ENCODE peak calls at places on chromosomes 16 and 17, in five cellular contexts. V is SK-N-SH, I is H1, W is HepG2, O is K562. D is an unnamed sample.

GRCh38 chr16:67872631-67873434 is at the start of gene EDC4:
- DNase-seq in V (peak; percentile 95), O (peak; percentile 94), I (no peak), W (peak; percentile 65), D (no peak)

GRCh38 chr16:66741971-66742396 is 9.4 kb downstream of the DYNC1LI2 start:
- DNase-seq in W (no peak), V (no peak), O (no peak), I (no peak), D (no peak)

GRCh38 chr16:51556694-51557327 is 405.7 kb upstream of the SALL1 start:
- DNase-seq in W (no peak), I (no peak), V (no peak), O (no peak), D (no peak)

GRCh38 chr16:74053310-74053709 is 243.3 kb upstream of the PSMD7 start:
- DNase-seq in V (no peak), W (no peak), I (no peak), O (no peak), D (no peak)

GRCh38 chr16:29877266-29877961 is 14.4 kb upstream of the CDIPT start:
- DNase-seq in O (peak; percentile 97), W (no peak), I (peak; percentile 99), V (peak; percentile 78), D (no peak)

GRCh38 chr17:12522743-12523181 is 142.9 kb upstream of the MYOCD start:
- DNase-seq in V (no peak), W (peak; percentile 29), O (no peak), I (no peak), D (no peak)

GRCh38 chr16:54957403-54957802 is 26.7 kb downstream of the IRX5 start:
- DNase-seq in W (peak; percentile 20), O (peak; percentile 74), I (no peak), V (no peak), D (peak; percentile 18)

GRCh38 chr16:79845734-79846135 is 245.2 kb upstream of the MAF start:
- DNase-seq in W (no peak), O (peak; percentile 65), V (no peak), I (no peak), D (no peak)

GRCh38 chr17:42387663-42388380 is 420 bp downstream of the STAT3 start:
- DNase-seq in W (no peak), V (peak; percentile 26), O (peak; percentile 42), I (no peak), D (no peak)

GRCh38 chr16:54194008-54194731 is 92.4 kb downstream of the IRX3 start:
- DNase-seq in I (no peak), O (no peak), V (no peak), W (no peak), D (no peak)

GRCh38 chr16:56424791-56425438 is 430 bp downstream of the AMFR start:
- DNase-seq in W (no peak), O (peak; percentile 77), V (peak; percentile 77), I (no peak), D (no peak)

GRCh38 chr16:54928016-54928356 is 2.7 kb upstream of the IRX5 start:
- DNase-seq in O (no peak), W (no peak), V (no peak), I (no peak), D (no peak)

GRCh38 chr17:50210249-50211225 is 9.1 kb upstream of the COL1A1 start:
- DNase-seq in O (peak; percentile 76), V (peak; percentile 75), I (peak; percentile 81), W (peak; percentile 77), D (no peak)

GRCh38 chr17:56521439-56522141 is 71.9 kb upstream of the NOG start:
- DNase-seq in I (no peak), W (no peak), O (no peak), V (no peak), D (no peak)

GRCh38 chr17:35257080-35257701 is 14.3 kb downstream of the SLFN5 start:
- DNase-seq in I (no peak), V (no peak), W (peak; percentile 7), O (no peak), D (no peak)

GRCh38 chr17:45740553-45741330 is 43.4 kb upstream of the CRHR1 start:
- DNase-seq in V (peak; percentile 88), I (peak; percentile 53), W (peak; percentile 35), O (peak; percentile 93), D (no peak)

GRCh38 chr17:57032343-57032742 is 52.7 kb upstream of the AKAP1 start:
- DNase-seq in W (no peak), I (no peak), V (no peak), O (no peak), D (no peak)

GRCh38 chr16:9097266-9098219 is 6.1 kb downstream of the HAPSTR1 start:
- DNase-seq in W (no peak), V (no peak), I (no peak), O (no peak), D (no peak)

GRCh38 chr17:17737938-17738894 is 57.0 kb downstream of the RAI1 start:
- DNase-seq in W (no peak), V (peak; percentile 89), O (no peak), I (no peak), D (no peak)

GRCh38 chr16:67364610-67365256 is 28.6 kb downstream of the TPPP3 start:
- DNase-seq in I (no peak), W (no peak), V (no peak), O (no peak), D (no peak)

GRCh38 chr17:50758989-50759544 is 8.3 kb downstream of the ANKRD40CL start:
- DNase-seq in V (no peak), O (no peak), W (no peak), I (no peak), D (no peak)

GRCh38 chr17:38871247-38871991 is 1.6 kb downstream of the LASP1 start:
- DNase-seq in O (peak; percentile 73), V (no peak), I (no peak), W (peak; percentile 98), D (no peak)

GRCh38 chr16:30447512-30448226 is 2.0 kb upstream of the SEPHS2 start:
- DNase-seq in I (no peak), V (no peak), O (no peak), W (peak; percentile 97), D (no peak)

GRCh38 chr16:50207652-50208051 is 54.5 kb downstream of the TENT4B start:
- DNase-seq in V (no peak), I (no peak), W (no peak), O (no peak), D (no peak)

GRCh38 chr17:16818821-16819683 is 129.0 kb downstream of the CCDC144A start:
- DNase-seq in I (no peak), O (peak; percentile 22), W (no peak), V (no peak), D (no peak)

GRCh38 chr17:51850206-51850605 is 308.3 kb downstream of the CA10 start:
- DNase-seq in W (peak; percentile 12), O (no peak), V (no peak), I (no peak), D (no peak)

GRCh38 chr16:3577302-3577752 is at the start of gene NLRC3:
- DNase-seq in W (no peak), V (no peak), I (no peak), O (no peak), D (no peak)

GRCh38 chr16:16867994-16868393 is 489.1 kb downstream of the NPIPA7 start:
- DNase-seq in W (no peak), V (no peak), I (no peak), O (no peak), D (no peak)

GRCh38 chr16:8885674-8886592 is 3.8 kb downstream of the LITAFD start:
- DNase-seq in O (no peak), I (no peak), W (peak; percentile 46), V (peak; percentile 69), D (no peak)

GRCh38 chr16:70161350-70161749 is 12.2 kb upstream of the CLEC18C start:
- DNase-seq in W (no peak), O (no peak), I (no peak), V (no peak), D (no peak)

GRCh38 chr16:19883296-19883951 is 1.2 kb downstream of the GPRC5B start:
- DNase-seq in I (no peak), O (peak; percentile 55), W (no peak), V (peak; percentile 60), D (no peak)

GRCh38 chr16:22322021-22322471 is 24.8 kb downstream of the POLR3E start:
- DNase-seq in V (no peak), O (peak; percentile 17), I (no peak), W (no peak), D (no peak)

GRCh38 chr16:68081796-68082567 is 3.2 kb upstream of the NFATC3 start:
- DNase-seq in O (no peak), I (no peak), V (no peak), W (no peak), D (no peak)

DNA sequence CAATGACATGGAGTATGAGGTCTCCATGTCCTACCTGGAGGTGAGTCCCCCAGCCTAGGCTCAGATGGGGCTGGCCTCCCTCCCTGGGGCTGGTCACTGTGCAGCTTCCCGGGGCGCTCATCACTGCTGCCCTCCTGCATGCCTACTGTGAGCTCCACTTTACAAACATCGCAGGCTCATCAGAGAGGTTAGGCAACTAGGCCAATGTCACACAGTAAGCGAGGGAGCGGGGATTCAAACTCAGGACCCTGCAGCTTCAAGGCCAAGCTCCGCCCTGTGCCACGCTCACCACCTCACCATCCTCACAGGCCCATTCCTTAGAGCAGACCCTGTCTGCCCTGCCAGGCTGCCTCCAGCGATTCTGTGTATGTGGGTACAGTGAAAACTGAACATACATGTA is 17.1 kb downstream of the KIF19 start:
- DNase-seq in I (no peak), O (no peak), V (no peak), W (no peak), D (no peak)
- TF ChIP-seq SIN3A in I (no peak), O (no peak), V (no peak), W (no peak), D (no peak)

DNA sequence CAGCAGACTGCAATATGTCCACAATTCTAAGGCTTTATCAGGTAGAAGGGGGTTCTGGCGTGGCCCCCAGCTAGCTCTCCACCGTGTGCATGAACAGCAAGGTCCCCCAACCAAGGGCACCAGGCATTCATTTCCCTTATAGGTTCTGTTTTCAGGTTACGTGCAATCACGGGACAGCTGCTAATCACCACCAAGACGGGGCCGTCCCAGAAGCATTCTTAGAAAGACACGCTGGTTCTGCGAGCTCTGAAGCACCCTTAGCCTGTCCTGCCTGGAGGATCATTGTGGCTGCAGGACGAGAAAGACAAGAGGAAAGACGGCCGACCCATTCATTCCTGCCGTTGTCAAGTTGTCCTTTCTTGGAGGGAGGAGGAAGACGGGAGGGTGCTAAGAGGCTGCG is 302.9 kb downstream of the SOX9 start:
- DNase-seq in V (no peak), I (no peak), W (no peak), O (no peak), D (no peak)
- TF ChIP-seq SIN3A in V (no peak), I (no peak), W (no peak), O (no peak), D (no peak)

DNA sequence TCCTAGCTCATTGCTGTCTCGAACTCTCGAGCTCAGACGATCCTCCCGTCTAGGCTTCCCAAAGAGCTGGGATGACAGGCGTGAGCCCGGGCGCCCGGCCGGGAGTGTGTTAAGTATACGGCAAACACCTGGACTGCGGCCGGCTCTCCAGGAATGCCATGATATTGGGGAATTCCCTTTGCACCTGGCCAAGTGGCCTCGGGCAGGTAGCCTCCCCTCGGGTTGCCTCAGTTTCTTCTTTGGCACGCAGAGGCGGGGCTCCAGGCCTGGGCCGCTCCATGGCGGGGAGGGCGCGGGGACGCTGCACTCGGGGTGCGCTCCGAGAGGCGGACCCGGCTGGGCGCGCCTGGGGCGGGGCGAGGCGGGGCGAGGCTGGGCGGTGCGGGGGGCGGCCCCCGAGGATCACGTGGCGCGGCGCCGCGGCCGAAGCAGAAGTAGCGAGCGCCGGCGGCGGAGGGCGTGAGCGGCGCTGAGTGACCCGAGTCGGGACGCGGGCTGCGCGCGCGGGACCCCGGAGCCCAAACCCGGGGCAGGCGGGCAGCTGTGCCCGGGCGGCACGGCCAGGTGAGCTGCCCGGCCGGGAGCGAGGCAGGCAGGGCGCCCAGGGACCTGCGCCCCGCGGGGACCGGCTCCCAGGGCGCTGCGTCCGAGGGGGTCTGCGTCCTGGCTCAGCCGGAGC is at the start of gene PLCG2:
- DNase-seq in W (no peak), I (no peak), O (peak; percentile 97), V (peak; percentile 75), D (no peak)
- TF ChIP-seq SIN3A in W (no peak), I (no peak), O (peak; percentile 58), V (no peak), D (no peak)

GRCh38 chr16:1615761-1616160 is 3.6 kb downstream of the CRAMP1 start:
- DNase-seq in V (no peak), I (no peak), O (no peak), W (no peak), D (no peak)
- TF ChIP-seq SIN3A in V (no peak), I (no peak), O (no peak), W (no peak), D (no peak)